ENCODE peak calls at places on chromosome X, in seven cellular contexts. One of them, this sample, is unnamed.

GRCh38 chrX:64437665-64438064 is 42.4 kb upstream of the MTMR8 start:
- DNase-seq in OCI-LY7: no peak
- DNase-seq in fibroblast of the conjunctiva: no peak
- DNase-seq in ascending aorta: no peak
- DNase-seq in CD8-positive, alpha-beta memory T cell: no peak
- DNase-seq in GM23338: no peak
- DNase-seq in mucosa of gallbladder: no peak
- DNase-seq in this sample: no peak

GRCh38 chrX:115030635-115031034 is 13.2 kb upstream of the IL13RA2 start:
- DNase-seq in OCI-LY7: no peak
- DNase-seq in fibroblast of the conjunctiva: no peak
- DNase-seq in ascending aorta: no peak
- DNase-seq in CD8-positive, alpha-beta memory T cell: no peak
- DNase-seq in GM23338: no peak
- DNase-seq in mucosa of gallbladder: no peak
- DNase-seq in this sample: no peak

GRCh38 chrX:46547857-46548256 is 2.6 kb upstream of the ZNF674 start:
- DNase-seq in OCI-LY7: no peak
- DNase-seq in fibroblast of the conjunctiva: peak
- DNase-seq in ascending aorta: no peak
- DNase-seq in CD8-positive, alpha-beta memory T cell: no peak
- DNase-seq in GM23338: no peak
- DNase-seq in mucosa of gallbladder: no peak
- DNase-seq in this sample: no peak

GRCh38 chrX:134868766-134869495 is 121.9 kb upstream of the SMIM10 start:
- DNase-seq in OCI-LY7: no peak
- DNase-seq in fibroblast of the conjunctiva: peak
- DNase-seq in ascending aorta: no peak
- DNase-seq in CD8-positive, alpha-beta memory T cell: no peak
- DNase-seq in GM23338: no peak
- DNase-seq in mucosa of gallbladder: no peak
- DNase-seq in this sample: no peak

GRCh38 chrX:140525448-140525847 is 20.6 kb upstream of the SOX3 start:
- DNase-seq in OCI-LY7: no peak
- DNase-seq in fibroblast of the conjunctiva: no peak
- DNase-seq in ascending aorta: no peak
- DNase-seq in CD8-positive, alpha-beta memory T cell: no peak
- DNase-seq in GM23338: peak
- DNase-seq in mucosa of gallbladder: no peak
- DNase-seq in this sample: no peak

GRCh38 chrX:2423293-2423692 is 77.5 kb downstream of the DHRSX start:
- DNase-seq in OCI-LY7: no peak
- DNase-seq in fibroblast of the conjunctiva: no peak
- DNase-seq in ascending aorta: no peak
- DNase-seq in CD8-positive, alpha-beta memory T cell: no peak
- DNase-seq in GM23338: no peak
- DNase-seq in mucosa of gallbladder: no peak
- DNase-seq in this sample: no peak

GRCh38 chrX:102765794-102766193 is 45.3 kb downstream of the GPRASP3 start:
- DNase-seq in OCI-LY7: no peak
- DNase-seq in fibroblast of the conjunctiva: peak
- DNase-seq in ascending aorta: peak
- DNase-seq in CD8-positive, alpha-beta memory T cell: no peak
- DNase-seq in GM23338: no peak
- DNase-seq in mucosa of gallbladder: no peak
- DNase-seq in this sample: no peak

GRCh38 chrX:54301516-54301915 is 56.3 kb downstream of the WNK3 start:
- DNase-seq in OCI-LY7: no peak
- DNase-seq in fibroblast of the conjunctiva: no peak
- DNase-seq in ascending aorta: no peak
- DNase-seq in CD8-positive, alpha-beta memory T cell: no peak
- DNase-seq in GM23338: no peak
- DNase-seq in mucosa of gallbladder: no peak
- DNase-seq in this sample: no peak

GRCh38 chrX:15988661-15989603 is 134.3 kb upstream of the AP1S2 start:
- DNase-seq in OCI-LY7: peak
- DNase-seq in fibroblast of the conjunctiva: peak
- DNase-seq in ascending aorta: no peak
- DNase-seq in CD8-positive, alpha-beta memory T cell: no peak
- DNase-seq in GM23338: peak
- DNase-seq in mucosa of gallbladder: no peak
- DNase-seq in this sample: no peak

GRCh38 chrX:40514376-40514775 is 66.4 kb upstream of the ATP6AP2 start:
- DNase-seq in OCI-LY7: no peak
- DNase-seq in fibroblast of the conjunctiva: no peak
- DNase-seq in ascending aorta: no peak
- DNase-seq in CD8-positive, alpha-beta memory T cell: no peak
- DNase-seq in GM23338: no peak
- DNase-seq in mucosa of gallbladder: no peak
- DNase-seq in this sample: no peak

This sample was measured in thoracic aorta.